ENCODE peak calls at places on chromosomes 5 and 9, in eight cellular contexts. P is A549; F is HCT116; I is epithelial cell of esophagus; X is GM20000; N is activated naive CD8-positive, alpha-beta T cell treated with anti-CD3 and anti-CD28 coated beads, Interleukin-2, amount 10 ng/mL, durations not matched to agents 7 days and 5 days; D is endothelial cell; V is cardiac muscle cell. G is an unnamed sample.

GRCh38 chr5:110159202-110159601 is 469.5 kb downstream of the MAN2A1 start:
- DNase-seq in P (no peak), D (no peak), N (no peak), I (peak; percentile 84), X (no peak), V (peak; percentile 38), F (no peak), G (no peak)

GRCh38 chr5:176521699-176522263 is 15.4 kb downstream of the RNF44 start:
- DNase-seq in P (no peak), N (no peak), X (no peak), I (no peak), F (no peak), V (no peak), D (no peak), G (no peak)

GRCh38 chr9:72807765-72808445 is 144.9 kb downstream of the ALDH1A1 start:
- DNase-seq in D (no peak), N (no peak), X (peak; percentile 22), I (peak; percentile 22), V (peak; percentile 4), F (peak; percentile 32), P (peak; percentile 42), G (no peak)

GRCh38 chr9:137070201-137070905 is at the start of gene SAPCD2:
- DNase-seq in D (peak; percentile 74), I (peak; percentile 90), F (peak; percentile 83), V (peak; percentile 84), X (peak; percentile 96), N (peak; percentile 90), P (peak; percentile 88), G (peak; percentile 85)

GRCh38 chr5:73544429-73545402 is 20.7 kb downstream of the ANKRA2 start:
- DNase-seq in I (peak; percentile 91), N (no peak), X (no peak), D (no peak), V (peak; percentile 38), P (peak; percentile 75), F (no peak), G (no peak)

GRCh38 chr5:40879163-40879942 is 29.9 kb upstream of the C7 start:
- DNase-seq in X (peak; percentile 30), I (peak; percentile 25), P (peak; percentile 27), V (peak; percentile 48), N (no peak), D (no peak), F (peak; percentile 13), G (no peak)

GRCh38 chr5:1001406-1002270 is 7.0 kb upstream of the NKD2 start:
- DNase-seq in I (no peak), N (peak; percentile 23), X (no peak), P (no peak), D (peak; percentile 3), V (no peak), F (no peak), G (peak; percentile 30)

GRCh38 chr9:546797-547223 is 294.7 kb upstream of the DMRT1 start:
- DNase-seq in P (peak; percentile 16), N (no peak), V (peak; percentile 95), I (peak; percentile 33), F (no peak), X (no peak), D (peak; percentile 4), G (no peak)

GRCh38 chr9:36517131-36517530 is 55.6 kb upstream of the MELK start:
- DNase-seq in P (no peak), F (no peak), D (no peak), X (no peak), N (no peak), V (no peak), I (no peak), G (no peak)

GRCh38 chr9:36999728-37000333 is 34.2 kb downstream of the PAX5 start:
- DNase-seq in V (no peak), P (no peak), X (no peak), I (no peak), D (no peak), F (no peak), N (no peak), G (no peak)

GRCh38 chr5:56302027-56302426 is 68.9 kb upstream of the ANKRD55 start:
- DNase-seq in I (no peak), X (no peak), F (no peak), D (no peak), P (no peak), V (no peak), N (no peak), G (no peak)

GRCh38 chr5:82924241-82924989 is 152.8 kb downstream of the TMEM167A start:
- DNase-seq in I (no peak), F (no peak), P (no peak), X (no peak), V (peak; percentile 71), N (no peak), D (no peak), G (no peak)

GRCh38 chr9:137348781-137349470 is 46.9 kb upstream of the NRARP start:
- DNase-seq in V (no peak), D (no peak), P (no peak), I (no peak), N (no peak), X (no peak), F (no peak), G (no peak)

GRCh38 chr5:2735996-2736395 is 15.5 kb downstream of the IRX2 start:
- DNase-seq in X (no peak), I (no peak), P (no peak), N (no peak), V (no peak), F (no peak), D (no peak), G (no peak)

GRCh38 chr5:147479431-147479830 is 30.4 kb downstream of the DPYSL3 start:
- DNase-seq in V (no peak), N (no peak), I (no peak), D (no peak), F (no peak), P (no peak), X (no peak), G (no peak)

GRCh38 chr9:126985870-126986498 is 71.4 kb downstream of the RALGPS1 start:
- DNase-seq in X (peak; percentile 41), V (peak; percentile 90), N (peak; percentile 67), P (peak; percentile 67), I (peak; percentile 98), F (peak; percentile 93), D (no peak), G (no peak)

G was measured in glutamatergic neuron.